ENCODE peak calls at places on chromosome 18, in seven cellular contexts. One of them, this sample, is unnamed.

GRCh38 chr18:22031581-22031980 is 137.8 kb upstream of the GATA6 start:
- DNase-seq in adrenal gland: no peak
- DNase-seq in prostate gland: no peak
- DNase-seq in sigmoid colon: no peak
- DNase-seq in right lobe of liver: no peak
- DNase-seq in Peyer's patch: no peak
- DNase-seq in stomach: peak
- DNase-seq in this sample: no peak

GRCh38 chr18:46657115-46657955 is at the start of gene LOXHD1:
- DNase-seq in prostate gland: no peak
- DNase-seq in stomach: no peak
- DNase-seq in sigmoid colon: no peak
- DNase-seq in adrenal gland: no peak
- DNase-seq in right lobe of liver: no peak
- DNase-seq in Peyer's patch: no peak
- DNase-seq in this sample: peak

GRCh38 chr18:24270937-24271380 is 126.7 kb downstream of the OSBPL1A start:
- DNase-seq in prostate gland: no peak
- DNase-seq in adrenal gland: no peak
- DNase-seq in sigmoid colon: no peak
- DNase-seq in right lobe of liver: no peak
- DNase-seq in Peyer's patch: no peak
- DNase-seq in stomach: no peak
- DNase-seq in this sample: no peak

GRCh38 chr18:59871711-59872362 is 28.0 kb upstream of the PMAIP1 start:
- DNase-seq in Peyer's patch: no peak
- DNase-seq in prostate gland: no peak
- DNase-seq in adrenal gland: no peak
- DNase-seq in sigmoid colon: no peak
- DNase-seq in right lobe of liver: no peak
- DNase-seq in stomach: no peak
- DNase-seq in this sample: no peak

GRCh38 chr18:36688020-36688965 is 140.5 kb downstream of the TPGS2 start:
- DNase-seq in prostate gland: peak
- DNase-seq in Peyer's patch: peak
- DNase-seq in stomach: peak
- DNase-seq in right lobe of liver: no peak
- DNase-seq in adrenal gland: peak
- DNase-seq in sigmoid colon: no peak
- DNase-seq in this sample: no peak

GRCh38 chr18:79915161-79916127 is 36.0 kb downstream of the SLC66A2 start:
- DNase-seq in Peyer's patch: no peak
- DNase-seq in sigmoid colon: no peak
- DNase-seq in stomach: peak
- DNase-seq in prostate gland: no peak
- DNase-seq in right lobe of liver: no peak
- DNase-seq in adrenal gland: no peak
- DNase-seq in this sample: peak

GRCh38 chr18:711693-712400 is 583 bp downstream of the ENOSF1 start:
- DNase-seq in sigmoid colon: peak
- DNase-seq in prostate gland: peak
- DNase-seq in right lobe of liver: peak
- DNase-seq in Peyer's patch: peak
- DNase-seq in stomach: peak
- DNase-seq in adrenal gland: peak
- DNase-seq in this sample: peak

GRCh38 chr18:9950289-9951016 is 36.6 kb downstream of the VAPA start:
- DNase-seq in right lobe of liver: no peak
- DNase-seq in adrenal gland: no peak
- DNase-seq in prostate gland: no peak
- DNase-seq in Peyer's patch: no peak
- DNase-seq in stomach: no peak
- DNase-seq in sigmoid colon: no peak
- DNase-seq in this sample: no peak

GRCh38 chr18:79392226-79392625 is 3.5 kb upstream of the NFATC1 start:
- DNase-seq in prostate gland: no peak
- DNase-seq in Peyer's patch: peak
- DNase-seq in stomach: no peak
- DNase-seq in right lobe of liver: no peak
- DNase-seq in sigmoid colon: peak
- DNase-seq in adrenal gland: peak
- DNase-seq in this sample: peak

GRCh38 chr18:55650363-55650870 is 62.4 kb upstream of the TCF4 start:
- DNase-seq in sigmoid colon: no peak
- DNase-seq in Peyer's patch: no peak
- DNase-seq in right lobe of liver: no peak
- DNase-seq in adrenal gland: no peak
- DNase-seq in prostate gland: no peak
- DNase-seq in stomach: no peak
- DNase-seq in this sample: no peak

GRCh38 chr18:21763846-21764646 is 23.5 kb downstream of the MIB1 start:
- DNase-seq in right lobe of liver: no peak
- DNase-seq in Peyer's patch: no peak
- DNase-seq in stomach: no peak
- DNase-seq in adrenal gland: no peak
- DNase-seq in prostate gland: no peak
- DNase-seq in sigmoid colon: no peak
- DNase-seq in this sample: no peak

GRCh38 chr18:616380-616995 is 19.7 kb downstream of the CLUL1 start:
- DNase-seq in prostate gland: no peak
- DNase-seq in right lobe of liver: no peak
- DNase-seq in stomach: no peak
- DNase-seq in Peyer's patch: no peak
- DNase-seq in adrenal gland: no peak
- DNase-seq in sigmoid colon: no peak
- DNase-seq in this sample: no peak

GRCh38 chr18:32454667-32455066 is 16.0 kb downstream of the GAREM1 start:
- DNase-seq in prostate gland: no peak
- DNase-seq in Peyer's patch: no peak
- DNase-seq in right lobe of liver: no peak
- DNase-seq in adrenal gland: no peak
- DNase-seq in stomach: no peak
- DNase-seq in sigmoid colon: no peak
- DNase-seq in this sample: no peak

GRCh38 chr18:2168022-2168421 is 403.3 kb downstream of the METTL4 start:
- DNase-seq in sigmoid colon: no peak
- DNase-seq in adrenal gland: no peak
- DNase-seq in Peyer's patch: no peak
- DNase-seq in prostate gland: no peak
- DNase-seq in right lobe of liver: no peak
- DNase-seq in stomach: no peak
- DNase-seq in this sample: no peak

GRCh38 chr18:76383636-76384035 is 111.4 kb downstream of the ZNF516 start:
- DNase-seq in stomach: peak
- DNase-seq in adrenal gland: no peak
- DNase-seq in sigmoid colon: peak
- DNase-seq in prostate gland: no peak
- DNase-seq in Peyer's patch: peak
- DNase-seq in right lobe of liver: no peak
- DNase-seq in this sample: no peak

GRCh38 chr18:10454800-10455550 is 540 bp downstream of the APCDD1 start:
- DNase-seq in stomach: peak
- DNase-seq in prostate gland: peak
- DNase-seq in adrenal gland: no peak
- DNase-seq in sigmoid colon: no peak
- DNase-seq in Peyer's patch: no peak
- DNase-seq in right lobe of liver: no peak
- DNase-seq in this sample: no peak

GRCh38 chr18:9726936-9727335 is 18.8 kb downstream of the RAB31 start:
- DNase-seq in sigmoid colon: no peak
- DNase-seq in right lobe of liver: no peak
- DNase-seq in prostate gland: no peak
- DNase-seq in Peyer's patch: peak
- DNase-seq in stomach: no peak
- DNase-seq in adrenal gland: no peak
- DNase-seq in this sample: no peak

GRCh38 chr18:36831139-36831538 is 2.2 kb downstream of the KIAA1328 start:
- DNase-seq in prostate gland: no peak
- DNase-seq in stomach: no peak
- DNase-seq in sigmoid colon: no peak
- DNase-seq in right lobe of liver: no peak
- DNase-seq in Peyer's patch: no peak
- DNase-seq in adrenal gland: no peak
- DNase-seq in this sample: no peak

GRCh38 chr18:60722742-60723141 is 350.2 kb upstream of the MC4R start:
- DNase-seq in stomach: no peak
- DNase-seq in right lobe of liver: no peak
- DNase-seq in sigmoid colon: no peak
- DNase-seq in prostate gland: no peak
- DNase-seq in adrenal gland: no peak
- DNase-seq in Peyer's patch: no peak
- DNase-seq in this sample: no peak

DNA sequence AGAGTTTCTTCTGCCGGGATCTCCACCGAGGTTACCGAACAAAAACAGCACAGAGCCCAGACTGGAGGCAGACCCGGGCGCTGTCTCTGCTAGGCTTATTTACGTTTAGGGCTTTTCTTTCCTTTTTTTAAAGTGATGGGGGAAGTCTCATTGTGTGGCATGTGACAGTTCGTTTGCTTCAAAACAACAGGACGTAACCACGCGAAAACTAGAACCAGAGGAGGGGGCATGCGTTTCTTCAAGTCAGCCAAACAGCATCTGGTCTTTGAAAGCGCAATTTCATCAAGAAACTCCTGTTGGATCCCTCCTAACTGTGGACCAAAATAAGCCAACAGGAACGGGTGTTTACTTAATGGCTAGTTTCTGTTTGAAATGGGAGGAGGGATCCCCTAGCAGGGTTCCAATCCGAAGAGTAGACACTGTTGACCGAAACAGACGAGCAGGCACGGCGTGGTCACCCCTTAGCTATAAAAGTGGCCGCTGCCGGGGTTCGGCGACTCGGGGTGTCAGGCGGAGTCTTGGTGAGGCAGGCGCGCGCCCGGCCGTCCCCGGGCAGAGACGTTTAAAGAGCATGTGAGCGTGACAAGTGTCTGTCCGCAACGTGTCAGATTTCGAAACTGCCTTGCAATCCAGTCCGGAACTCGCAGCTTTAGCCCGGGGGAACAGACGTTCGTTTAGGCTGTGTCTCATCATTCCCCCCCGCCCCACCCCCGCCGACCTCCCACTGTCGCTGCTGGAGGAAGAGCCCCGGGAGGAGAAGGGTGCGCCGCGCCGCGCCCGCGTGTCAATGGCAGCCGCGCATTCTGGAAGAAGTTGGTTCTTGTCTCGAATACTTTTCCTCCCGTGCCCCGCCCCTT is 899 bp upstream of the TGIF1 start:
- DNase-seq in adrenal gland: peak
- DNase-seq in sigmoid colon: peak
- DNase-seq in stomach: peak
- DNase-seq in right lobe of liver: peak
- DNase-seq in Peyer's patch: peak
- DNase-seq in prostate gland: peak
- DNase-seq in this sample: peak
- TF ChIP-seq POLR2A in adrenal gland: peak
- TF ChIP-seq POLR2A in sigmoid colon: peak
- TF ChIP-seq POLR2A in stomach: peak
- TF ChIP-seq POLR2A in right lobe of liver: peak
- TF ChIP-seq POLR2A in Peyer's patch: peak
- TF ChIP-seq POLR2A in prostate gland: peak
- TF ChIP-seq POLR2A in this sample: peak

GRCh38 chr18:63199743-63200241 is 119.8 kb downstream of the BCL2 start:
- DNase-seq in prostate gland: no peak
- DNase-seq in sigmoid colon: no peak
- DNase-seq in right lobe of liver: no peak
- DNase-seq in stomach: no peak
- DNase-seq in adrenal gland: no peak
- DNase-seq in Peyer's patch: no peak
- DNase-seq in this sample: no peak
- H3K27ac ChIP-seq in prostate gland: no peak
- H3K27ac ChIP-seq in sigmoid colon: no peak
- H3K27ac ChIP-seq in right lobe of liver: no peak
- H3K27ac ChIP-seq in stomach: no peak
- H3K27ac ChIP-seq in adrenal gland: no peak
- H3K27ac ChIP-seq in Peyer's patch: peak
- H3K27ac ChIP-seq in this sample: no peak

GRCh38 chr18:47930086-47930843 is at the start of gene SMAD2:
- DNase-seq in prostate gland: peak
- DNase-seq in stomach: peak
- DNase-seq in right lobe of liver: peak
- DNase-seq in Peyer's patch: peak
- DNase-seq in adrenal gland: peak
- DNase-seq in sigmoid colon: peak
- DNase-seq in this sample: peak
- TF ChIP-seq POLR2A in prostate gland: peak
- TF ChIP-seq POLR2A in stomach: no peak
- TF ChIP-seq POLR2A in right lobe of liver: peak
- TF ChIP-seq POLR2A in Peyer's patch: no peak
- TF ChIP-seq POLR2A in adrenal gland: peak
- TF ChIP-seq POLR2A in sigmoid colon: peak
- TF ChIP-seq POLR2A in this sample: no peak

GRCh38 chr18:50803579-50803978 is 16.2 kb downstream of the MRO start:
- DNase-seq in adrenal gland: peak
- DNase-seq in right lobe of liver: no peak
- DNase-seq in sigmoid colon: no peak
- DNase-seq in stomach: no peak
- DNase-seq in prostate gland: no peak
- DNase-seq in Peyer's patch: no peak
- DNase-seq in this sample: no peak
- H3K27ac ChIP-seq in adrenal gland: no peak
- H3K27ac ChIP-seq in right lobe of liver: no peak
- H3K27ac ChIP-seq in sigmoid colon: no peak
- H3K27ac ChIP-seq in stomach: no peak
- H3K27ac ChIP-seq in prostate gland: no peak
- H3K27ac ChIP-seq in Peyer's patch: no peak
- H3K27ac ChIP-seq in this sample: no peak

GRCh38 chr18:48952287-48953095 is 1.7 kb upstream of the SMAD7 start:
- DNase-seq in prostate gland: peak
- DNase-seq in sigmoid colon: peak
- DNase-seq in adrenal gland: peak
- DNase-seq in Peyer's patch: peak
- DNase-seq in stomach: peak
- DNase-seq in right lobe of liver: peak
- DNase-seq in this sample: peak
- TF ChIP-seq POLR2A in prostate gland: peak
- TF ChIP-seq POLR2A in sigmoid colon: no peak
- TF ChIP-seq POLR2A in adrenal gland: peak
- TF ChIP-seq POLR2A in Peyer's patch: peak
- TF ChIP-seq POLR2A in stomach: no peak
- TF ChIP-seq POLR2A in right lobe of liver: peak
- TF ChIP-seq POLR2A in this sample: no peak

This sample was measured in spleen.